ENCODE peak calls at places on chromosomes 13 and 19, in four cellular contexts. J is Caco-2; V is CD4-positive, alpha-beta T cell; K is DND-41. Y is an unnamed sample.

GRCh38 chr13:110812869-110813645 is 99.6 kb downstream of the ING1 start:
- DNase-seq in K (no peak), J (no peak), V (no peak), Y (no peak)

GRCh38 chr19:44254496-44254895 is 5.2 kb upstream of the ZNF233 start:
- DNase-seq in V (no peak), K (no peak), J (no peak), Y (no peak)

GRCh38 chr19:55005684-55006488 is 32.2 kb downstream of the GP6 start:
- DNase-seq in J (peak), K (peak), V (peak), Y (peak)

GRCh38 chr13:103133551-103133950 is 67.3 kb upstream of the SLC10A2 start:
- DNase-seq in V (no peak), K (no peak), J (no peak), Y (no peak)

GRCh38 chr13:28329395-28330158 is 165.4 kb downstream of the FLT1 start:
- DNase-seq in V (no peak), K (no peak), J (no peak), Y (peak)

GRCh38 chr19:40519352-40520322 is 52.8 kb downstream of the SPTBN4 start:
- DNase-seq in V (no peak), K (no peak), J (no peak), Y (peak)

GRCh38 chr19:51003316-51003715 is 1.9 kb upstream of the KLK8 start:
- DNase-seq in J (no peak), V (no peak), K (no peak), Y (no peak)

GRCh38 chr19:7562646-7563393 is 27.3 kb downstream of the PNPLA6 start:
- DNase-seq in J (no peak), K (peak), V (no peak), Y (no peak)

GRCh38 chr13:43472980-43473379 is 313.8 kb downstream of the ENOX1 start:
- DNase-seq in J (no peak), K (no peak), V (no peak), Y (no peak)